ENCODE peak calls at places on chromosomes 2 and 18, in six cellular contexts. F is activated CD8-positive, alpha-beta memory T cell treated with anti-CD3 and anti-CD28 coated beads for 48 hours; S is Right ventricle myocardium superior; T is Ammon's horn; E is T1000; X is A172. P is an unnamed sample.

GRCh38 chr2:142061733-142062132 is 69.1 kb downstream of the LRP1B start:
- DNase-seq in S (no peak), T (no peak), F (no peak), X (no peak), E (no peak), P (no peak)

GRCh38 chr2:25340340-25340886 is 1.3 kb downstream of the DNMT3A start:
- DNase-seq in X (no peak), E (no peak), S (peak), T (no peak), F (no peak), P (no peak)

GRCh38 chr2:8605350-8606065 is 76.3 kb upstream of the ID2 start:
- DNase-seq in F (no peak), T (no peak), X (peak), E (no peak), S (no peak), P (no peak)

GRCh38 chr18:33128581-33128980 is 311.9 kb downstream of the CCDC178 start:
- DNase-seq in E (no peak), F (no peak), T (no peak), X (no peak), S (no peak), P (no peak)

GRCh38 chr2:18800240-18800971 is 211.0 kb upstream of the NT5C1B start:
- DNase-seq in S (no peak), X (no peak), E (no peak), F (no peak), T (no peak), P (no peak)

GRCh38 chr2:201007584-201007998 is 44.1 kb upstream of the ORC2 start:
- DNase-seq in S (no peak), X (no peak), E (no peak), F (no peak), T (no peak), P (no peak)

GRCh38 chr2:95272299-95272751 is 1.9 kb upstream of the PROM2 start:
- DNase-seq in T (no peak), X (no peak), F (no peak), S (no peak), E (no peak), P (peak)

GRCh38 chr18:12885500-12885899 is 1.5 kb upstream of the PTPN2 start:
- DNase-seq in F (no peak), X (no peak), T (no peak), E (no peak), S (no peak), P (no peak)

GRCh38 chr2:15191801-15192200 is 369.3 kb downstream of the NBAS start:
- DNase-seq in S (no peak), X (no peak), E (no peak), F (no peak), T (no peak), P (no peak)

GRCh38 chr2:215736653-215737290 is 276.6 kb downstream of the MREG start:
- DNase-seq in T (no peak), S (no peak), F (no peak), E (no peak), X (peak), P (no peak)

GRCh38 chr18:43383031-43383430 is 105.7 kb upstream of the SYT4 start:
- DNase-seq in F (no peak), X (no peak), S (no peak), T (no peak), E (no peak), P (no peak)

GRCh38 chr2:44186800-44187199 is 18.1 kb downstream of the PPM1B start:
- DNase-seq in T (no peak), F (no peak), E (no peak), X (no peak), S (no peak), P (no peak)

GRCh38 chr2:156748238-156748637 is 312.1 kb downstream of the GPD2 start:
- DNase-seq in S (no peak), E (no peak), X (no peak), T (no peak), F (no peak), P (no peak)

GRCh38 chr2:162365392-162365791 is 21.5 kb downstream of the GCA start:
- DNase-seq in E (no peak), X (no peak), T (no peak), S (no peak), F (no peak), P (no peak)

GRCh38 chr2:39547811-39548719 is 111.0 kb upstream of the MAP4K3 start:
- DNase-seq in F (no peak), X (peak), T (no peak), E (peak), S (no peak), P (no peak)

GRCh38 chr18:43932140-43932539 is 654.9 kb upstream of the SYT4 start:
- DNase-seq in E (no peak), F (no peak), T (no peak), X (no peak), S (no peak), P (no peak)

GRCh38 chr18:27942706-27943105 is 234.2 kb downstream of the CDH2 start:
- DNase-seq in S (no peak), X (peak), E (no peak), F (no peak), T (no peak), P (no peak)

P was measured in mesothelial cell of epicardium.